ENCODE peak calls at places on chromosome 15, in six cellular contexts. One of them, this sample, is unnamed.

GRCh38 chr15:79412010-79412409 is 20.1 kb upstream of the MINAR1 start:
- DNase-seq in ovary: no peak
- DNase-seq in epithelial cell of proximal tubule: no peak
- DNase-seq in GM12864: no peak
- DNase-seq in tibial artery: no peak
- DNase-seq in HFFc6: no peak
- DNase-seq in this sample: no peak

GRCh38 chr15:83205725-83206324 is 1.8 kb downstream of the HDGFL3 start:
- DNase-seq in ovary: no peak
- DNase-seq in epithelial cell of proximal tubule: no peak
- DNase-seq in GM12864: no peak
- DNase-seq in tibial artery: no peak
- DNase-seq in HFFc6: no peak
- DNase-seq in this sample: peak

GRCh38 chr15:79966634-79967330 is 4.2 kb downstream of the BCL2A1 start:
- DNase-seq in ovary: no peak
- DNase-seq in epithelial cell of proximal tubule: no peak
- DNase-seq in GM12864: no peak
- DNase-seq in tibial artery: no peak
- DNase-seq in HFFc6: no peak
- DNase-seq in this sample: no peak

GRCh38 chr15:83656943-83657528 is 3.1 kb downstream of the ADAMTSL3 start:
- DNase-seq in ovary: no peak
- DNase-seq in epithelial cell of proximal tubule: no peak
- DNase-seq in GM12864: no peak
- DNase-seq in tibial artery: no peak
- DNase-seq in HFFc6: no peak
- DNase-seq in this sample: no peak

GRCh38 chr15:57198654-57199241 is 177.6 kb upstream of the CGNL1 start:
- DNase-seq in ovary: no peak
- DNase-seq in epithelial cell of proximal tubule: no peak
- DNase-seq in GM12864: no peak
- DNase-seq in tibial artery: no peak
- DNase-seq in HFFc6: no peak
- DNase-seq in this sample: no peak

GRCh38 chr15:64596701-64597468 is 136.5 kb downstream of the ZNF609 start:
- DNase-seq in ovary: no peak
- DNase-seq in epithelial cell of proximal tubule: no peak
- DNase-seq in GM12864: no peak
- DNase-seq in tibial artery: no peak
- DNase-seq in HFFc6: peak
- DNase-seq in this sample: peak

GRCh38 chr15:77654975-77655374 is 22.3 kb upstream of the LINGO1 start:
- DNase-seq in ovary: no peak
- DNase-seq in epithelial cell of proximal tubule: no peak
- DNase-seq in GM12864: no peak
- DNase-seq in tibial artery: no peak
- DNase-seq in HFFc6: no peak
- DNase-seq in this sample: peak

GRCh38 chr15:36156855-36157521 is 422.4 kb upstream of the CDIN1 start:
- DNase-seq in ovary: no peak
- DNase-seq in epithelial cell of proximal tubule: peak
- DNase-seq in GM12864: no peak
- DNase-seq in tibial artery: peak
- DNase-seq in HFFc6: peak
- DNase-seq in this sample: peak

GRCh38 chr15:65285291-65286068 is 1.2 kb downstream of the PARP16 start:
- DNase-seq in ovary: no peak
- DNase-seq in epithelial cell of proximal tubule: no peak
- DNase-seq in GM12864: no peak
- DNase-seq in tibial artery: no peak
- DNase-seq in HFFc6: peak
- DNase-seq in this sample: no peak

GRCh38 chr15:37682304-37682703 is 252.1 kb upstream of the TMCO5A start:
- DNase-seq in ovary: no peak
- DNase-seq in epithelial cell of proximal tubule: no peak
- DNase-seq in GM12864: no peak
- DNase-seq in tibial artery: no peak
- DNase-seq in HFFc6: no peak
- DNase-seq in this sample: peak

GRCh38 chr15:31452595-31453557 is 126.2 kb downstream of the KLF13 start:
- DNase-seq in ovary: no peak
- DNase-seq in epithelial cell of proximal tubule: no peak
- DNase-seq in GM12864: no peak
- DNase-seq in tibial artery: peak
- DNase-seq in HFFc6: no peak
- DNase-seq in this sample: no peak

GRCh38 chr15:31554261-31554660 is 227.6 kb downstream of the KLF13 start:
- DNase-seq in ovary: peak
- DNase-seq in epithelial cell of proximal tubule: no peak
- DNase-seq in GM12864: no peak
- DNase-seq in tibial artery: peak
- DNase-seq in HFFc6: peak
- DNase-seq in this sample: peak

GRCh38 chr15:44144992-44145391 is 50.1 kb downstream of the FRMD5 start:
- DNase-seq in ovary: no peak
- DNase-seq in epithelial cell of proximal tubule: no peak
- DNase-seq in GM12864: no peak
- DNase-seq in tibial artery: no peak
- DNase-seq in HFFc6: no peak
- DNase-seq in this sample: no peak

GRCh38 chr15:32053717-32054116 is 23.4 kb downstream of the CHRNA7 start:
- DNase-seq in ovary: no peak
- DNase-seq in epithelial cell of proximal tubule: no peak
- DNase-seq in GM12864: no peak
- DNase-seq in tibial artery: no peak
- DNase-seq in HFFc6: no peak
- DNase-seq in this sample: no peak

GRCh38 chr15:78147566-78147965 is 1.6 kb upstream of the IDH3A start:
- DNase-seq in ovary: no peak
- DNase-seq in epithelial cell of proximal tubule: no peak
- DNase-seq in GM12864: no peak
- DNase-seq in tibial artery: no peak
- DNase-seq in HFFc6: no peak
- DNase-seq in this sample: no peak

GRCh38 chr15:34850121-34850520 is 54.8 kb upstream of the ACTC1 start:
- DNase-seq in ovary: peak
- DNase-seq in epithelial cell of proximal tubule: no peak
- DNase-seq in GM12864: no peak
- DNase-seq in tibial artery: no peak
- DNase-seq in HFFc6: no peak
- DNase-seq in this sample: peak

GRCh38 chr15:33586791-33587697 is 276.3 kb downstream of the RYR3 start:
- DNase-seq in ovary: no peak
- DNase-seq in epithelial cell of proximal tubule: no peak
- DNase-seq in GM12864: no peak
- DNase-seq in tibial artery: no peak
- DNase-seq in HFFc6: no peak
- DNase-seq in this sample: no peak

GRCh38 chr15:26050271-26050670 is 187.1 kb upstream of the ATP10A start:
- DNase-seq in ovary: no peak
- DNase-seq in epithelial cell of proximal tubule: no peak
- DNase-seq in GM12864: no peak
- DNase-seq in tibial artery: no peak
- DNase-seq in HFFc6: no peak
- DNase-seq in this sample: no peak

GRCh38 chr15:64911317-64912186 is at the start of gene ANKDD1A:
- DNase-seq in ovary: peak
- DNase-seq in epithelial cell of proximal tubule: no peak
- DNase-seq in GM12864: no peak
- DNase-seq in tibial artery: peak
- DNase-seq in HFFc6: no peak
- DNase-seq in this sample: peak

GRCh38 chr15:46277994-46278885 is 643.4 kb downstream of the SQOR start:
- DNase-seq in ovary: no peak
- DNase-seq in epithelial cell of proximal tubule: no peak
- DNase-seq in GM12864: no peak
- DNase-seq in tibial artery: no peak
- DNase-seq in HFFc6: no peak
- DNase-seq in this sample: no peak

GRCh38 chr15:90031231-90031791 is 30.2 kb downstream of the ZNF710 start:
- DNase-seq in ovary: no peak
- DNase-seq in epithelial cell of proximal tubule: no peak
- DNase-seq in GM12864: peak
- DNase-seq in tibial artery: peak
- DNase-seq in HFFc6: peak
- DNase-seq in this sample: peak

GRCh38 chr15:77869021-77869895 is 208.3 kb downstream of the TBC1D2B start:
- DNase-seq in ovary: peak
- DNase-seq in epithelial cell of proximal tubule: no peak
- DNase-seq in GM12864: no peak
- DNase-seq in tibial artery: no peak
- DNase-seq in HFFc6: peak
- DNase-seq in this sample: peak

GRCh38 chr15:48897144-48897814 is 19.3 kb downstream of the EID1 start:
- DNase-seq in ovary: no peak
- DNase-seq in epithelial cell of proximal tubule: no peak
- DNase-seq in GM12864: no peak
- DNase-seq in tibial artery: no peak
- DNase-seq in HFFc6: peak
- DNase-seq in this sample: peak

GRCh38 chr15:47293763-47294162 is 423.5 kb upstream of the SEMA6D start:
- DNase-seq in ovary: peak
- DNase-seq in epithelial cell of proximal tubule: peak
- DNase-seq in GM12864: no peak
- DNase-seq in tibial artery: peak
- DNase-seq in HFFc6: peak
- DNase-seq in this sample: peak

GRCh38 chr15:78564743-78565096 is 600 bp upstream of the CHRNA5 start:
- DNase-seq in ovary: no peak
- DNase-seq in epithelial cell of proximal tubule: no peak
- DNase-seq in GM12864: no peak
- DNase-seq in tibial artery: no peak
- DNase-seq in HFFc6: no peak
- DNase-seq in this sample: no peak

GRCh38 chr15:83734487-83734886 is 80.6 kb downstream of the ADAMTSL3 start:
- DNase-seq in ovary: no peak
- DNase-seq in epithelial cell of proximal tubule: no peak
- DNase-seq in GM12864: no peak
- DNase-seq in tibial artery: no peak
- DNase-seq in HFFc6: no peak
- DNase-seq in this sample: peak

GRCh38 chr15:76376029-76376428 is 39.5 kb downstream of the ISL2 start:
- DNase-seq in ovary: no peak
- DNase-seq in epithelial cell of proximal tubule: no peak
- DNase-seq in GM12864: no peak
- DNase-seq in tibial artery: no peak
- DNase-seq in HFFc6: no peak
- DNase-seq in this sample: no peak

GRCh38 chr15:95405447-95405846 is 925.1 kb upstream of the NR2F2 start:
- DNase-seq in ovary: peak
- DNase-seq in epithelial cell of proximal tubule: peak
- DNase-seq in GM12864: no peak
- DNase-seq in tibial artery: no peak
- DNase-seq in HFFc6: peak
- DNase-seq in this sample: no peak

DNA sequence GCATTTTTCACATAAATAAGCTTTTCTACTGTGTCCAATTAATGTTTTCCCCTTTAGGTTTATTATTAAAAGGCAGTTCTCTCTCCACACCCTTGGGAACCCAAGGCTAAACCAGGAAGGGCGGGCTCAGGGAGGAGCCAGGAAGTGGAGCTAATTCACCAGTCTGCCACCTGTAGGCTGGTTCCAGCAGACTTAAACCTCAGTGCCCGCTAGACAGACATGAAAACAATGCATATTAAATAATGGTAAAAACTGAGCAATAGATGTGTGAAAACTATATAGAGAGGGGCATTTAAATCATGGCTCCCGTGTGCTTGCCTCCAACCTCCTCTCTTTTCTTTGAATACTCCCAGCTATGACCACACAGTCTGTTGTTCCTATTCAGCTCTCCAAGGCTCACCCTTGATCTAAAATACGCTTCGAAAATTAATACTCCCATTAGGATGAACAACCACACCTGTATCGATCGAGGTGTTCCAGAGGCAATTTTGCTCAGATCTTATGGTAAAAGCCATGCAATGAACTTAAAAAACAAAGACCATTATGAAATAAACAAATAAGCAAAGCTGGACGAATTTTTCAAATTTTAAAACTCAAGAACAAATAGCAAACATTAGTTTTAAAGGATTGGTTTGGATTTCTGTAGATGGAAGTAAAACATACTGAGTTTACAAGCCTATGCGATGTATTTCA is 253.3 kb downstream of the TJP1 start:
- DNase-seq in ovary: no peak
- DNase-seq in epithelial cell of proximal tubule: peak
- DNase-seq in GM12864: no peak
- DNase-seq in tibial artery: no peak
- DNase-seq in HFFc6: no peak
- DNase-seq in this sample: peak
- TF ChIP-seq CTCF in ovary: no peak
- TF ChIP-seq CTCF in epithelial cell of proximal tubule: peak
- TF ChIP-seq CTCF in GM12864: no peak
- TF ChIP-seq CTCF in tibial artery: no peak
- TF ChIP-seq CTCF in HFFc6: peak
- TF ChIP-seq CTCF in this sample: no peak

GRCh38 chr15:27427386-27427785 is 456.4 kb downstream of the GABRG3 start:
- DNase-seq in ovary: no peak
- DNase-seq in epithelial cell of proximal tubule: no peak
- DNase-seq in GM12864: no peak
- DNase-seq in tibial artery: no peak
- DNase-seq in HFFc6: no peak
- DNase-seq in this sample: no peak

GRCh38 chr15:27418729-27419128 is 447.7 kb downstream of the GABRG3 start:
- DNase-seq in ovary: no peak
- DNase-seq in epithelial cell of proximal tubule: no peak
- DNase-seq in GM12864: no peak
- DNase-seq in tibial artery: no peak
- DNase-seq in HFFc6: no peak
- DNase-seq in this sample: no peak

GRCh38 chr15:27422997-27423396 is 452.0 kb downstream of the GABRG3 start:
- DNase-seq in ovary: no peak
- DNase-seq in epithelial cell of proximal tubule: no peak
- DNase-seq in GM12864: no peak
- DNase-seq in tibial artery: no peak
- DNase-seq in HFFc6: no peak
- DNase-seq in this sample: no peak
- TF ChIP-seq CTCF in ovary: no peak
- TF ChIP-seq CTCF in epithelial cell of proximal tubule: no peak
- TF ChIP-seq CTCF in GM12864: no peak
- TF ChIP-seq CTCF in tibial artery: no peak
- TF ChIP-seq CTCF in HFFc6: no peak
- TF ChIP-seq CTCF in this sample: no peak

DNA sequence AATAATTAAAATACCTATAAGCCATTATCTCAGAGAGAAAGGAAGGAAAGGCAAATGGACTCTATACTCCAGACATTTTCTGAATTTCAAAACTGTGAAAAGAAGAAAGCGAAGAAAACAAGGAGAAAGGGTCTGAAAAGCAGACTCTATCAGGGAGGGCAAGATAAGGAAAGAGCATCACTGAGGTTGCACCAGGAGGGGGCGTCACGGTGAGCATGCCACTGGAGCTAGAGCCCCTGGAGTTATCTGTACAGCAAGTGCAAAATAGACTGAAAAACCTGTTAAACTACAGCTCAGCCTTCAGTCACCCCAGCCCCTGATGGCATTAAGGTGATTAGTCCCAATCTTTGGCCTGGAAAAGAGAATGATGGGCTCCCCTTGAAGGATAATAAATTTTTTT is 514.3 kb downstream of the GABRG3 start:
- DNase-seq in ovary: no peak
- DNase-seq in epithelial cell of proximal tubule: no peak
- DNase-seq in GM12864: no peak
- DNase-seq in tibial artery: no peak
- DNase-seq in HFFc6: no peak
- DNase-seq in this sample: no peak
- TF ChIP-seq CTCF in ovary: no peak
- TF ChIP-seq CTCF in epithelial cell of proximal tubule: no peak
- TF ChIP-seq CTCF in GM12864: no peak
- TF ChIP-seq CTCF in tibial artery: no peak
- TF ChIP-seq CTCF in HFFc6: no peak
- TF ChIP-seq CTCF in this sample: no peak

GRCh38 chr15:41661078-41661528 is 898 bp downstream of the MGA start:
- DNase-seq in ovary: no peak
- DNase-seq in epithelial cell of proximal tubule: no peak
- DNase-seq in GM12864: no peak
- DNase-seq in tibial artery: no peak
- DNase-seq in HFFc6: no peak
- DNase-seq in this sample: no peak
- TF ChIP-seq CTCF in ovary: no peak
- TF ChIP-seq CTCF in epithelial cell of proximal tubule: no peak
- TF ChIP-seq CTCF in GM12864: no peak
- TF ChIP-seq CTCF in tibial artery: no peak
- TF ChIP-seq CTCF in HFFc6: no peak
- TF ChIP-seq CTCF in this sample: no peak